ENCODE peak calls at places on chromosomes 12 and 14, in four cellular contexts. One of them, this sample, is unnamed.
A peak's percentile ranks its signal among the peaks of the same experiment; 100 is the strongest.

GRCh38 chr12:26736563-26737486 is 96.2 kb downstream of the ITPR2 start:
- DNase-seq in amniotic stem cell: no peak
- DNase-seq in brain microvascular endothelial cell: peak; percentile 33
- DNase-seq in stimulated activated CD4-positive, alpha-beta T cell treated with anti-CD3 and anti-CD28 coated beads, Interleukin-2, amount 100 ng/mL, for 48 hours: no peak
- DNase-seq in this sample: no peak

GRCh38 chr12:13258212-13258611 is 61.7 kb downstream of the EMP1 start:
- DNase-seq in brain microvascular endothelial cell: no peak
- DNase-seq in amniotic stem cell: no peak
- DNase-seq in stimulated activated CD4-positive, alpha-beta T cell treated with anti-CD3 and anti-CD28 coated beads, Interleukin-2, amount 100 ng/mL, for 48 hours: no peak
- DNase-seq in this sample: no peak

GRCh38 chr12:66724616-66725015 is 45.7 kb upstream of the GRIP1 start:
- DNase-seq in brain microvascular endothelial cell: no peak
- DNase-seq in amniotic stem cell: no peak
- DNase-seq in stimulated activated CD4-positive, alpha-beta T cell treated with anti-CD3 and anti-CD28 coated beads, Interleukin-2, amount 100 ng/mL, for 48 hours: no peak
- DNase-seq in this sample: no peak

GRCh38 chr14:57199911-57200310 is 68.8 kb downstream of the EXOC5 start:
- DNase-seq in stimulated activated CD4-positive, alpha-beta T cell treated with anti-CD3 and anti-CD28 coated beads, Interleukin-2, amount 100 ng/mL, for 48 hours: no peak
- DNase-seq in amniotic stem cell: peak; percentile 31
- DNase-seq in brain microvascular endothelial cell: peak; percentile 53
- DNase-seq in this sample: no peak

GRCh38 chr14:68146812-68147211 is 327.2 kb downstream of the RAD51B start:
- DNase-seq in amniotic stem cell: peak; percentile 73
- DNase-seq in brain microvascular endothelial cell: peak; percentile 94
- DNase-seq in stimulated activated CD4-positive, alpha-beta T cell treated with anti-CD3 and anti-CD28 coated beads, Interleukin-2, amount 100 ng/mL, for 48 hours: no peak
- DNase-seq in this sample: no peak

GRCh38 chr12:31605531-31605930 is 14.6 kb upstream of the DENND5B start:
- DNase-seq in stimulated activated CD4-positive, alpha-beta T cell treated with anti-CD3 and anti-CD28 coated beads, Interleukin-2, amount 100 ng/mL, for 48 hours: no peak
- DNase-seq in amniotic stem cell: no peak
- DNase-seq in brain microvascular endothelial cell: no peak
- DNase-seq in this sample: no peak

GRCh38 chr12:94990222-94990621 is 13.3 kb downstream of the NDUFA12 start:
- DNase-seq in stimulated activated CD4-positive, alpha-beta T cell treated with anti-CD3 and anti-CD28 coated beads, Interleukin-2, amount 100 ng/mL, for 48 hours: no peak
- DNase-seq in brain microvascular endothelial cell: no peak
- DNase-seq in amniotic stem cell: no peak
- DNase-seq in this sample: no peak

GRCh38 chr12:69719336-69720316 is 19.0 kb upstream of the RAB3IP start:
- DNase-seq in stimulated activated CD4-positive, alpha-beta T cell treated with anti-CD3 and anti-CD28 coated beads, Interleukin-2, amount 100 ng/mL, for 48 hours: no peak
- DNase-seq in amniotic stem cell: no peak
- DNase-seq in brain microvascular endothelial cell: no peak
- DNase-seq in this sample: no peak

GRCh38 chr12:124557518-124558223 is 9.7 kb downstream of the NCOR2 start:
- DNase-seq in amniotic stem cell: no peak
- DNase-seq in brain microvascular endothelial cell: no peak
- DNase-seq in stimulated activated CD4-positive, alpha-beta T cell treated with anti-CD3 and anti-CD28 coated beads, Interleukin-2, amount 100 ng/mL, for 48 hours: no peak
- DNase-seq in this sample: peak; percentile 74

GRCh38 chr14:74241611-74242005 is 2.4 kb downstream of the VSX2 start:
- DNase-seq in stimulated activated CD4-positive, alpha-beta T cell treated with anti-CD3 and anti-CD28 coated beads, Interleukin-2, amount 100 ng/mL, for 48 hours: no peak
- DNase-seq in amniotic stem cell: no peak
- DNase-seq in brain microvascular endothelial cell: no peak
- DNase-seq in this sample: no peak

GRCh38 chr14:38762845-38763244 is 340.2 kb downstream of the SEC23A start:
- DNase-seq in stimulated activated CD4-positive, alpha-beta T cell treated with anti-CD3 and anti-CD28 coated beads, Interleukin-2, amount 100 ng/mL, for 48 hours: no peak
- DNase-seq in brain microvascular endothelial cell: no peak
- DNase-seq in amniotic stem cell: no peak
- DNase-seq in this sample: no peak

GRCh38 chr14:68633131-68633991 is 159.5 kb downstream of the ZFP36L1 start:
- DNase-seq in amniotic stem cell: no peak
- DNase-seq in stimulated activated CD4-positive, alpha-beta T cell treated with anti-CD3 and anti-CD28 coated beads, Interleukin-2, amount 100 ng/mL, for 48 hours: no peak
- DNase-seq in brain microvascular endothelial cell: no peak
- DNase-seq in this sample: peak; percentile 19

GRCh38 chr14:80951491-80951890 is 3.9 kb upstream of the TSHR start:
- DNase-seq in brain microvascular endothelial cell: no peak
- DNase-seq in stimulated activated CD4-positive, alpha-beta T cell treated with anti-CD3 and anti-CD28 coated beads, Interleukin-2, amount 100 ng/mL, for 48 hours: no peak
- DNase-seq in amniotic stem cell: no peak
- DNase-seq in this sample: no peak

GRCh38 chr14:81400852-81401251 is 728 bp upstream of the STON2 start:
- DNase-seq in brain microvascular endothelial cell: peak; percentile 81
- DNase-seq in amniotic stem cell: peak; percentile 25
- DNase-seq in stimulated activated CD4-positive, alpha-beta T cell treated with anti-CD3 and anti-CD28 coated beads, Interleukin-2, amount 100 ng/mL, for 48 hours: peak; percentile 5
- DNase-seq in this sample: peak; percentile 3

GRCh38 chr12:122051231-122051876 is 27.2 kb upstream of the MLXIP start:
- DNase-seq in stimulated activated CD4-positive, alpha-beta T cell treated with anti-CD3 and anti-CD28 coated beads, Interleukin-2, amount 100 ng/mL, for 48 hours: no peak
- DNase-seq in brain microvascular endothelial cell: peak; percentile 32
- DNase-seq in amniotic stem cell: no peak
- DNase-seq in this sample: peak; percentile 52

GRCh38 chr14:104462651-104463630 is 116.6 kb upstream of the C14orf180 start:
- DNase-seq in amniotic stem cell: no peak
- DNase-seq in brain microvascular endothelial cell: no peak
- DNase-seq in stimulated activated CD4-positive, alpha-beta T cell treated with anti-CD3 and anti-CD28 coated beads, Interleukin-2, amount 100 ng/mL, for 48 hours: no peak
- DNase-seq in this sample: no peak

GRCh38 chr14:57485635-57486034 is 8.0 kb downstream of the CCDC198 start:
- DNase-seq in brain microvascular endothelial cell: no peak
- DNase-seq in amniotic stem cell: no peak
- DNase-seq in stimulated activated CD4-positive, alpha-beta T cell treated with anti-CD3 and anti-CD28 coated beads, Interleukin-2, amount 100 ng/mL, for 48 hours: no peak
- DNase-seq in this sample: no peak

GRCh38 chr12:103431387-103431786 is 64.4 kb downstream of the C12orf42 start:
- DNase-seq in brain microvascular endothelial cell: no peak
- DNase-seq in amniotic stem cell: no peak
- DNase-seq in stimulated activated CD4-positive, alpha-beta T cell treated with anti-CD3 and anti-CD28 coated beads, Interleukin-2, amount 100 ng/mL, for 48 hours: no peak
- DNase-seq in this sample: no peak